ENCODE peak calls at places on chromosomes 4 and X, in four cellular contexts. W is body of pancreas, C is esophagus squamous epithelium, P is epithelial cell of esophagus. L is an unnamed sample.

GRCh38 chrX:96924581-96924980 is 40.9 kb downstream of the RPA4 start:
- DNase-seq in W (no peak), C (no peak), P (no peak), L (no peak)

GRCh38 chrX:42759881-42760280 is 18.1 kb downstream of the PPP1R2C start:
- DNase-seq in W (no peak), C (no peak), P (no peak), L (no peak)

GRCh38 chr4:103011378-103012025 is 8.0 kb downstream of the SLC9B1 start:
- DNase-seq in W (peak), C (no peak), P (peak), L (no peak)

GRCh38 chr4:91170756-91171155 is 1043.6 kb downstream of the CCSER1 start:
- DNase-seq in W (no peak), C (no peak), P (no peak), L (peak)

GRCh38 chr4:13985824-13986223 is 358.3 kb upstream of the BOD1L1 start:
- DNase-seq in W (no peak), C (no peak), P (no peak), L (no peak)

GRCh38 chrX:110182362-110182761 is 135.5 kb downstream of the AMMECR1 start:
- DNase-seq in W (no peak), C (no peak), P (peak), L (no peak)

GRCh38 chr4:17511041-17511949 is 595 bp downstream of the QDPR start:
- DNase-seq in W (peak), C (peak), P (peak), L (peak)

GRCh38 chr4:48949518-48950207 is 36.4 kb upstream of the CWH43 start:
- DNase-seq in W (no peak), C (no peak), P (peak), L (peak)

GRCh38 chr4:44638091-44638490 is 13.3 kb downstream of the YIPF7 start:
- DNase-seq in W (no peak), C (no peak), P (peak), L (no peak)

GRCh38 chrX:38805294-38806053 is 4.2 kb downstream of the MID1IP1 start:
- DNase-seq in W (peak), C (no peak), P (peak), L (peak)

GRCh38 chr4:82865592-82865991 is 25.4 kb downstream of the SEC31A start:
- DNase-seq in W (no peak), C (no peak), P (peak), L (peak)

GRCh38 chr4:156255205-156255604 is 301.5 kb upstream of the CTSO start:
- DNase-seq in W (no peak), C (no peak), P (no peak), L (peak)

GRCh38 chrX:70166601-70167590 is 10.4 kb upstream of the DGAT2L6 start:
- DNase-seq in W (no peak), C (no peak), P (peak), L (peak)

GRCh38 chr4:101914761-101915160 is 124.2 kb downstream of the BANK1 start:
- DNase-seq in W (no peak), C (no peak), P (no peak), L (no peak)

GRCh38 chr4:85250852-85251251 is 224.1 kb upstream of the ARHGAP24 start:
- DNase-seq in W (no peak), C (no peak), P (no peak), L (no peak)

GRCh38 chrX:10050481-10050880 is 83.3 kb downstream of the CLDN34 start:
- DNase-seq in W (no peak), C (no peak), P (peak), L (peak)

GRCh38 chr4:121370729-121371325 is 10.0 kb downstream of the QRFPR start:
- DNase-seq in W (peak), C (no peak), P (peak), L (peak)

GRCh38 chr4:34891892-34892291 is 1352.4 kb downstream of the ARAP2 start:
- DNase-seq in W (no peak), C (no peak), P (no peak), L (no peak)

GRCh38 chr4:36590343-36590742 is 308.9 kb downstream of the DTHD1 start:
- DNase-seq in W (no peak), C (no peak), P (no peak), L (no peak)

GRCh38 chr4:77636902-77637301 is 31.3 kb downstream of the CXCL13 start:
- DNase-seq in W (no peak), C (no peak), P (peak), L (peak)

GRCh38 chr4:13322681-13323101 is 161.4 kb downstream of the RAB28 start:
- DNase-seq in W (no peak), C (no peak), P (peak), L (peak)

GRCh38 chr4:124711469-124712416 is 789 bp downstream of the ANKRD50 start:
- DNase-seq in W (peak), C (peak), P (peak), L (peak)

GRCh38 chr4:174490356-174490969 is 31.8 kb downstream of the HPGD start:
- DNase-seq in W (no peak), C (no peak), P (peak), L (peak)

DNA sequence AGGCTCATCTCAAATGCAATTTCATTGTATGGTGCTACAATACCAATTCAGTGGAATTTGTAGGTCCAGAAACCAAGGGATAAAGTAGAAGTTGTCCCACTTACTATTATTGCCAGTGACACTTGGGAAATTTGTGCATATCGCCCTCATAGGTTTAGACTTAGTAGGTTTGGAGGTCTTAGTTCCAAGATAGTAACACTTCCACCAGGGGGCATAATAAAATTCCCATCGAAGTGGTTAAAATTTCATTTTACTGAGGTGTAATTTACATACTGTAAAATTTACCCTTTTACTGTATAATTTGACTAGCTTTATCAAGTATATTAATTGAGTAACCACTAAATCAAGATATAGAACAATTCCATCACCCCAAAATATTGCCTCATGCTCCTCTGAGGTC is 174.6 kb downstream of the INPP4B start:
- DNase-seq in W (no peak), C (no peak), P (no peak), L (no peak)
- TF ChIP-seq CTCF in W (no peak), C (no peak), P (no peak), L (no peak)

DNA sequence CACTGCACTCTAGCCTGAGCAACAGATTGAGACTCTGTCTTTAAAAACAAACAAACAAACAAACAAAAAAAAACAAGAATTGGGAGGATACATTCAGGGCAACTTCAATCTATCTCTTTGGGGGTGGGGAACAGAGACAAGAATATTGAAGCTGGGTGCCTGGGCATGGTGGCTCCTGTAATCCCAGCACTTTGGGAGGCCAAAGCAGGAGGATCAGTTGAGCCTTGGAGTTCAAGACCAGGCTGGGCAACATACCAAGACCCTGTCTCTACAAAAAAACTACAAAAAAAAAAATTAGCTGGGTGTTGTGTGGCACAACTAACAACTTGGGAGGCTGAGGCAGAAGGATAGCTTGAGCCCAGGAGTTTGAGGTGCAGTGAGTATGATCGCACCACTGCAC is 1.2 kb downstream of the LETM1 start:
- DNase-seq in W (no peak), C (no peak), P (no peak), L (no peak)
- H3K4me3 ChIP-seq in W (peak), C (peak), P (peak), L (peak)

DNA sequence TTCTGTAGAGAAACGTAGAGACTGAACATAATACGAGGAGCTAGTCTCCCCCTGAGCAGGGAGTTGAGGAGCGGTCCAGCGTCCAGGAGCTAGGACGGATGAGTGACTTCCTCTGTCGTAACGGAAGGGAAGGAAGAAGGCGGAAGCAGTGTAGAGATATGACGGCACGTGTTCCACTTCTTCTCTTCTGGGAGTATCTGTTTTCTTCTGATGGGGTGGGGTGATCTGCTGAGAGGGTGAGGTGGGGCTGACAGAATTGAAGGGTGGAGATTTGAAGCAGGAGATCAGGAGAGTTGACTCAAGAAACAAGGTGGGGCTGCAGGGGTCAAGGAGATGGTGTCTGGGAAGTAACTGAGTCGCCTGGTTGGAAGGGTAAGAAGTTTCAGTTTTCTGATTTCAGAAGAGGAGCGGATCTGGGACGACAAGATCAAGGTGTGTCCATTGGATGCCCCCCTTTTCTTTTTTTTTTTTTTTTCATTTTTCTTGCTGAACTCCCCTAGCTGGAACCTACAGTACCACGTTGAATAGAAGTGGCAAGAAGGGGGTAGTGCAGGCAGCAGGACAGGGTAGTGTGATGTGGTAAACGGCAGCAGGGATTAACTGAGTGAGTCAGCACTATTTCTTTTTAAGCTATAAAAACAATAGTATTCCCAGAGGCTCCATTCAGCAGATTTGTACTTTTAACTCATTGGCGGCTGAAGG is 50.7 kb upstream of the SETD7 start:
- DNase-seq in W (no peak), C (no peak), P (peak), L (peak)
- TF ChIP-seq CTCF in W (no peak), C (no peak), P (peak), L (no peak)

DNA sequence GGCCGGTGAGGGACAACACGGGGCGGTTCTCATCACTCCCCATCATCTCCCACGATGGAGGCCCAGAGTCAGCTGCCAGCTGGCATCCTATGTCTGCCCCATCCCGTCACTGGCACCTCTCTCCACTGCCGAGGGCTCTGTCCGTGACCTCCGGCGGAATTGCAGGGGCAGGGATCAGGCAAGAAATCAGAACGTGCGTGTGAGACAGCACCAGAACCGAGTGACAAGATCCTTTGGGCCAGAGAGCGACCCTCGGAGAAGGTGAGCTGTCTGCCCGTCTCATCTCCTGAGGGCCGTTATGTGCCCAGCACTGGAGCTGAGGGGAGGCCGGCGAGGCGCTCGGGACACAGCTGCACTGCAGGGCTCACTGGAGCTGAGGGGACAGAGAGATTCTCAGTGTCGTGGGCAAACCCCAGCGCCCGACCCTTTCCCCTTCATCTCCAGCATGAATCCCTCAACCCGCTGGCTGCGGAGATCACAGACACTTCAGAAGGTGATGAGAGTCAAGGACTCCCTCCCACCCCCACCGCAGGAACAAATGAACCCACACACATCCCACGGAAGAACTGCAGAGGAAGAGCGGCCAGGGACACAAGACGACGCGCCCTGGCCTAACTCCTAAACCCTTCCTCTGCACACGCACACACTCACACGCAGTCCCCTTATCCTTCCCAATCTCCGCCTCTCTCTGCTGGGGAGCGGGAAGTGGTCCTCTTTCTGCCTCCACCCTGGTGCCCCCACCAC is 128.7 kb downstream of the AFAP1 start:
- DNase-seq in W (no peak), C (no peak), P (no peak), L (no peak)
- H3K4me3 ChIP-seq in W (no peak), C (no peak), P (no peak), L (no peak)

GRCh38 chr4:169723207-169723606 is 34.5 kb downstream of the HPF1 start:
- DNase-seq in W (peak), C (no peak), P (peak), L (no peak)
- TF ChIP-seq CTCF in W (peak), C (no peak), P (no peak), L (peak)

GRCh38 chr4:92303621-92304027 is at the start of gene GRID2:
- DNase-seq in W (peak), C (no peak), P (peak), L (peak)
- H3K4me3 ChIP-seq in W (no peak), C (peak), P (no peak), L (peak)

GRCh38 chr4:6909113-6909969 is at the start of gene TBC1D14:
- DNase-seq in W (peak), C (peak), P (peak), L (peak)
- TF ChIP-seq CTCF in W (no peak), C (no peak), P (no peak), L (peak)

GRCh38 chrX:103464071-103464773 is 55.1 kb downstream of the RAB40A start:
- DNase-seq in W (peak), C (no peak), P (peak), L (peak)
- H3K4me3 ChIP-seq in W (no peak), C (peak), P (no peak), L (peak)

DNA sequence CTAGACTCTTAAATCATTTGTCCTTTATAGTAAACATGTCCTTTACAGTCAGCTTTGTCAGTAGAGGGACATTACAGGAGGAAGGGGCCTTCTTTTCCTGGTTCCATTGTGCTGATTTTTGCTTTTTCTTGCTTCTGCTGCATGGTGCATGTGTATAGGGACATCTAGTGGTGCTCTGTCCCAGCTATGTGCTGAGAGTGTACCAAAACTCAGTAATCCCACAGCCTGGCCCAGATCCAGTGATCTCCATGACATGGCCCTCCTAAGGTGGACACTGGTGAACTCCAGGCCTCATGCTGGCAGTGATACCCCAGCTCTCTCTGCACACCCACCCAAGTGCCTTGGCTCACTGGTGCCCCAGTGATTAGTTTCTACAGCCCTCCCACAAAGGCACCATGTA is 45.2 kb downstream of the MAGEB17 start:
- DNase-seq in W (peak), C (no peak), P (peak), L (no peak)
- TF ChIP-seq CTCF in W (peak), C (no peak), P (no peak), L (peak)